ENCODE peak calls at places on chromosomes 4 and X, in ten cellular contexts. C is sigmoid colon, Q is stomach, R is A549, H is tibial nerve, P is K562, U is Peyer's patch, L is IMR-90, M is HCT116, F is right lobe of liver. Z is an unnamed sample. For H3K9me3 and H3K4me1, the result is how much of the 10 kb centered on the place peaks cover.

GRCh38 chr4:101081695-101082369 is 265.5 kb downstream of the PPP3CA start:
- DNase-seq in C (no peak), Q (no peak), R (no peak), H (no peak), P (no peak), U (no peak), L (no peak), M (no peak), F (no peak), Z (no peak)

GRCh38 chr4:158873795-158874359 is 105.1 kb downstream of the FNIP2 start:
- DNase-seq in C (no peak), Q (no peak), R (peak), H (no peak), P (no peak), U (no peak), L (peak), M (peak), F (no peak), Z (no peak)

GRCh38 chr4:151853034-151853433 is 92.2 kb upstream of the GATB start:
- DNase-seq in C (no peak), Q (no peak), R (no peak), H (no peak), P (no peak), U (no peak), L (no peak), M (no peak), F (no peak), Z (no peak)

GRCh38 chr4:2797188-2797544 is 4.3 kb downstream of the SH3BP2 start:
- DNase-seq in C (peak), Q (peak), R (no peak), H (no peak), P (no peak), U (peak), L (no peak), M (no peak), F (peak), Z (peak)

GRCh38 chrX:141673946-141674345 is 24.6 kb downstream of the SPANXD start:
- DNase-seq in C (no peak), Q (no peak), R (no peak), H (no peak), P (no peak), U (no peak), L (no peak), M (no peak), F (no peak), Z (no peak)

GRCh38 chrX:130097507-130098201 is 12.6 kb downstream of the ELF4 start:
- DNase-seq in C (no peak), Q (peak), R (no peak), H (no peak), P (peak), U (peak), L (no peak), M (no peak), F (no peak), Z (peak)

GRCh38 chr4:41722171-41722570 is 26.4 kb downstream of the PHOX2B start:
- DNase-seq in C (no peak), Q (no peak), R (no peak), H (no peak), P (no peak), U (no peak), L (peak), M (no peak), F (no peak), Z (no peak)

GRCh38 chrX:81414630-81415029 is 212.7 kb downstream of the SH3BGRL start:
- DNase-seq in C (no peak), Q (no peak), R (no peak), H (no peak), P (no peak), U (no peak), L (no peak), M (no peak), F (no peak), Z (no peak)

GRCh38 chr4:7759635-7760034 is 180.0 kb downstream of the AFAP1 start:
- DNase-seq in C (no peak), Q (no peak), R (no peak), H (no peak), P (no peak), U (no peak), L (no peak), M (no peak), F (no peak), Z (peak)

GRCh38 chr4:155566241-155566823 is 100.3 kb upstream of the GUCY1A1 start:
- DNase-seq in C (no peak), Q (no peak), R (no peak), H (no peak), P (no peak), U (no peak), L (peak), M (no peak), F (no peak), Z (no peak)

GRCh38 chr4:48862661-48863060 is 31.8 kb downstream of the OCIAD1 start:
- DNase-seq in C (no peak), Q (no peak), R (no peak), H (no peak), P (no peak), U (no peak), L (peak), M (no peak), F (no peak), Z (no peak)

DNA sequence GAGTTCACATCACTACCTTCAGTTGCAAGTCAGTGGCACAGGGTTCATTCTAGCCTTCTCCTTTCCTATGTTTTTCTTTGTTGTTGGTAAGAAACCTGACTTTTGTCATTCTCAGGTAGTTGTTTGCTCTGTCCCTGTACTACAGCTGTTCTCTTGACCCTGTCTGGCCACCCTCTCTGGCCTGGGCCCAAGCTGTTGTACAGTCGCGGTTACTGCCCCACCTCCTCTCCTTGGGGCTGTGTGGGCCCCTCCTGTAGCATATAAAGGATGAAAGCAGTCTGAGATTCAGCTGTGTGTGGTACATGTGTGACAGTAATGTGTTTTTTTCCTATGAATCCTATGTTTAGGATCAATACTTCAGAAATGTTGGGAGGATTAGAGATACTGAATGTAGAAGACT is 12.5 kb downstream of the MOB1B start:
- DNase-seq in C (no peak), Q (no peak), R (no peak), H (no peak), P (no peak), U (no peak), L (no peak), M (no peak), F (no peak), Z (no peak)
- H3K9me3 ChIP-seq in C (under half), Q (under half), R (under half), H (under half), P (under half), U (under half), L (under half), M (under half), F (under half), Z (under half)

GRCh38 chr4:81754169-81754568 is 282.5 kb upstream of the RASGEF1B start:
- DNase-seq in C (no peak), Q (no peak), R (no peak), H (no peak), P (no peak), U (no peak), L (no peak), M (no peak), F (no peak), Z (no peak)
- H3K4me1 ChIP-seq in C (under half), Q (under half), R (under half), H (under half), P (under half), U (under half), L (under half), M (under half), F (under half), Z (under half)

GRCh38 chrX:86051741-86052140 is 4.4 kb upstream of the CHM start:
- DNase-seq in C (no peak), Q (no peak), R (no peak), H (no peak), P (no peak), U (no peak), L (no peak), M (no peak), F (no peak), Z (no peak)

GRCh38 chrX:86044210-86044609 is 3.1 kb downstream of the CHM start:
- DNase-seq in C (no peak), Q (no peak), R (no peak), H (no peak), P (no peak), U (no peak), L (no peak), M (no peak), F (no peak), Z (no peak)

GRCh38 chrX:86047174-86047991 is at the start of gene CHM:
- DNase-seq in C (peak), Q (peak), R (peak), H (peak), P (peak), U (peak), L (peak), M (peak), F (peak), Z (peak)
- TF ChIP-seq POLR2A in C (no peak), Q (no peak), R (peak), H (peak), P (peak), U (no peak), L (peak), M (peak), F (peak), Z (no peak)

DNA sequence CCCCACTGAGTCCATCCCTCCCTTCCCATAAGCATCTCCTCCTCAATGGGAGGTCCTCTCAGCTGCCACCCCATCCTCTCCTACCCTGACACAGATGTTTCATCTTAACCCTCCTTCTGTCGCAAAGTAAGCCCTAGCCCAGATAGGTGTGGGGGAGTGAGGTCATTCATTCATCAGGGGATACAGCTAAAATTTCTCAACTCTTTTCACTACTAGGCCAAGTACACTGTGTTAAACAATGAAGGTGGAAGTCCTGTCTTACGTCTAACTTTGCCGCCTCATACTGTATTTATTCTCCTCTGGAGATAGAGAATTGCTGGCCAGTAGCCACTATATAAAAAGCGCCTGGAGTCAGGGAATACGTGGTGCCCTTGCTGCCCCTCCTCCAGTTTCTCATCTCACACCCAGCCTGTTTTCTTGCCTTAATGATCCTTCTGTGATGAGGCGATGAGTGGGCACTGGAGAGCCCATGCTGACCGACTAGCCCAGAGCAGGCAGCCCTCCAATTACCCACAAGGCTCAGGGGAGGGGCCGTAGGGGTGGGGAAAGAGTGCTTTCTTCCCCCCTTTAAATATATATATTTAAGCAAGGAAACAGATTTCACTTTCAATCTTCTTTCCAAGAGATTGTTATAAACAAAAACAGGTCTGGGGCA is 149.6 kb downstream of the PJA1 start:
- DNase-seq in C (no peak), Q (no peak), R (no peak), H (no peak), P (no peak), U (no peak), L (no peak), M (no peak), F (no peak), Z (peak)
- H3K9me3 ChIP-seq in C (under half), Q (under half), R (under half), H (under half), P (under half), U (under half), L (under half), M (under half), F (under half), Z (under half)

DNA sequence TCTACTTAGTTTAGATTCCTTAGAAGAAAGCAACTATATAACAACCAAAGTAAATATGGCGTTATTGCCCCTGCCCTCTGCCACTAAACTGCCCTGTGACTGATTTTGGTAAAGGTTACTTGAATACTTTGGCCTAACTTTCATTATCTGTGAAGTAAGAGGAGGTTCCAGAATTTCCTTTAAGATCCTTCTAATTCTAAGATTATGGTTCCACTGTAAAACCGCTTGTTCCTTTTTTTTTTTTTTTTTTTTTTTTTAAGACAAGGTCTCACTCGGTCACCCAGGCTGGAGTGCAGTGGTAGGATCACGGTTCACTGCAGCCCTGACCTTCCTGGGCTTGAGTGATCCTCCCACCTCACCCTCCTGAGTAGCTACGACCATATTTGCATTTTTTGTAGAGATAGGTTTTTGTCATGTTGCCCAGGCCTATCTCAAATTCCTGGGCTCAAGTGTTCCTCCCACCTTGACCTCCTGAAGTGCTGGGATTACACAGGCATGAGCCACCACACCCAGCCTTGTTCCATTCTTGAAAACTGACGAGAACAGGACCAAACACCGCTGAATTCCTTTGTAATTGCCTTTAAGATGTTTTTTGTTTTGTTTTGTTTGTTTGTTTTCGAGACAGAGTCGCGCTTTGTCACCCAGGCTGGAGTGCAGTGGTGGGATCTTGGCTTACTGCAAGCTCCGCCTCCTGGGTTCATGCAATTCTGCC is 7.0 kb downstream of the PDS5A start:
- DNase-seq in C (no peak), Q (no peak), R (no peak), H (no peak), P (peak), U (peak), L (no peak), M (peak), F (no peak), Z (no peak)
- H3K4me1 ChIP-seq in C (under half), Q (under half), R (under half), H (under half), P (under half), U (under half), L (under half), M (under half), F (under half), Z (under half)

GRCh38 chrX:40173662-40174593 is 76.2 kb upstream of the BCOR start:
- DNase-seq in C (peak), Q (peak), R (no peak), H (no peak), P (peak), U (peak), L (no peak), M (peak), F (peak), Z (peak)

GRCh38 chrX:40176979-40177430 is 79.2 kb upstream of the BCOR start:
- DNase-seq in C (no peak), Q (no peak), R (no peak), H (no peak), P (peak), U (peak), L (no peak), M (no peak), F (peak), Z (peak)

GRCh38 chrX:40176256-40176978 is 78.7 kb upstream of the BCOR start:
- DNase-seq in C (peak), Q (peak), R (peak), H (no peak), P (peak), U (peak), L (no peak), M (no peak), F (peak), Z (peak)

GRCh38 chrX:40174594-40175415 is 77.0 kb upstream of the BCOR start:
- DNase-seq in C (peak), Q (peak), R (no peak), H (no peak), P (no peak), U (peak), L (no peak), M (no peak), F (peak), Z (peak)

GRCh38 chrX:40175416-40176255 is 77.9 kb upstream of the BCOR start:
- DNase-seq in C (peak), Q (peak), R (peak), H (no peak), P (peak), U (peak), L (no peak), M (no peak), F (peak), Z (peak)
- TF ChIP-seq POLR2A in C (no peak), Q (no peak), R (no peak), H (peak), P (peak), U (peak), L (no peak), M (peak), F (peak), Z (no peak)

DNA sequence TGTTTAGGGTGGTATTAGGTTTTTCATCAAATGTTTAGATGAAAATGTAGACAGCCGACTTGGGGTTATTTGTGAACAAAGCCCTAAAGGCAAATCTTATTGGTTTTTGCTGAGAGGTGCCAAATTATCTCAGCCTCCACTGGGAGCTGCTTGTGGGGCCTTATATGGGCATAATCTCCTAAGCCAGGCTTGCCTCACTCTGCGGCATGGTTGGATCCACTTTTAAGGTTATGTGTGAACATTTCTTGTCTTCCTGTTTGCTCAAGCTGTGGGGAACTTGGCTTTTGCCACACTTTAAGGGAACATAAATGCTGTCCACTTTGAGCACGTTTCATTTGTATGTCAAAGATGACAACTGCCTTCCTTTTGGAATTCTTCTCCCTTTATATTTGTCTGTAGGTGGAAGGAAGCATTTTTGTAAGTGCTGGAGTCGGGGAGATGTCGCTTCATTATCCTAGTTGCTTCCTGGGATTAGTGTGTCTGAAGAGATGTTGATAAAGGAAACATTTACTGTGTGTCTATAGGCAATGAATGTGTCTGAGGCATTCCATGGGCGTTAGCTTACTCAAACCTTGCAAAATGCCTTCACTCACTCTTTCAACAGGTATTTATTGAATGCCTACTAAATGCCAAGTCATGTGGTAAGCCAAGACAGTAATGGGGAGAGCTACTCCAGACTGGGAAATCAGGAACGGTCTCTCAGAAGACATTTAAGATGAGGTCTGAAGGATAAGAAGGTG is 78.3 kb downstream of the SLC9A6 start:
- DNase-seq in C (peak), Q (no peak), R (no peak), H (peak), P (no peak), U (no peak), L (no peak), M (no peak), F (no peak), Z (no peak)
- H3K9me3 ChIP-seq in C (under half), Q (under half), R (under half), H (under half), P (under half), U (under half), L (under half), M (under half), F (under half), Z (under half)

GRCh38 chrX:139495324-139495723 is 35.2 kb upstream of the F9 start:
- DNase-seq in C (no peak), Q (no peak), R (no peak), H (no peak), P (no peak), U (no peak), L (no peak), M (no peak), F (no peak), Z (no peak)
- H3K4me1 ChIP-seq in C (under half), Q (under half), R (under half), H (under half), P (under half), U (under half), L (under half), M (under half), F (under half), Z (under half)

GRCh38 chrX:994780-995179 is 217.7 kb downstream of the CRLF2 start:
- DNase-seq in C (no peak), Q (no peak), R (no peak), H (no peak), P (no peak), U (no peak), L (no peak), M (no peak), F (no peak), Z (no peak)

GRCh38 chrX:989959-990510 is 222.4 kb downstream of the CRLF2 start:
- DNase-seq in C (peak), Q (peak), R (peak), H (peak), P (peak), U (peak), L (peak), M (peak), F (peak), Z (peak)
- TF ChIP-seq POLR2A in C (no peak), Q (no peak), R (peak), H (no peak), P (peak), U (no peak), L (no peak), M (no peak), F (no peak), Z (no peak)

Z was measured in spleen.